ENCODE peak calls at places on chromosomes 5 and 9, in six cellular contexts. R, W, M, G, S and P are unnamed samples.

GRCh38 chr9:6779417-6780241 is 21.9 kb downstream of the KDM4C start:
- DNase-seq in R (peak), W (no peak), M (no peak), G (no peak), S (peak), P (no peak)

GRCh38 chr5:141664733-141665461 is 13.7 kb upstream of the FCHSD1 start:
- DNase-seq in R (peak), W (peak), M (peak), G (peak), S (peak), P (peak)

GRCh38 chr9:128150594-128151342 is 1.5 kb downstream of the LCN2 start:
- DNase-seq in R (peak), W (peak), M (no peak), G (peak), S (peak), P (no peak)

GRCh38 chr5:114185274-114185673 is 176.6 kb upstream of the KCNN2 start:
- DNase-seq in R (no peak), W (no peak), M (no peak), G (no peak), S (no peak), P (no peak)

GRCh38 chr5:131242728-131243255 is 21.1 kb upstream of the CDC42SE2 start:
- DNase-seq in R (no peak), W (no peak), M (no peak), G (no peak), S (no peak), P (no peak)

GRCh38 chr9:136107155-136107952 is 11.3 kb downstream of the TMEM250 start:
- DNase-seq in R (no peak), W (no peak), M (no peak), G (no peak), S (peak), P (no peak)

GRCh38 chr5:9209846-9210547 is 335.9 kb downstream of the SEMA5A start:
- DNase-seq in R (no peak), W (no peak), M (no peak), G (no peak), S (no peak), P (no peak)

GRCh38 chr5:171650605-171651004 is 135.0 kb upstream of the SMIM23 start:
- DNase-seq in R (no peak), W (no peak), M (no peak), G (no peak), S (no peak), P (no peak)

GRCh38 chr9:96236854-96237545 is 65.0 kb downstream of the HSD17B3 start:
- DNase-seq in R (no peak), W (no peak), M (no peak), G (no peak), S (no peak), P (no peak)

GRCh38 chr5:102813740-102814139 is 58.6 kb downstream of the PAM start:
- DNase-seq in R (no peak), W (no peak), M (no peak), G (no peak), S (no peak), P (no peak)

GRCh38 chr5:146662229-146662628 is 146.2 kb upstream of the GPR151 start:
- DNase-seq in R (peak), W (no peak), M (no peak), G (no peak), S (peak), P (no peak)

GRCh38 chr9:105392531-105392930 is 55.3 kb upstream of the FSD1L start:
- DNase-seq in R (no peak), W (no peak), M (no peak), G (no peak), S (no peak), P (no peak)

GRCh38 chr9:116951588-116952433 is 264.7 kb downstream of the TRIM32 start:
- DNase-seq in R (no peak), W (no peak), M (peak), G (no peak), S (no peak), P (no peak)

GRCh38 chr5:112381521-112381920 is 37.6 kb downstream of the EPB41L4A start:
- DNase-seq in R (no peak), W (no peak), M (no peak), G (no peak), S (no peak), P (no peak)

GRCh38 chr9:69936427-69936826 is 107.2 kb upstream of the MAMDC2 start:
- DNase-seq in R (no peak), W (no peak), M (no peak), G (no peak), S (no peak), P (no peak)

GRCh38 chr5:87027570-87027969 is 240.1 kb upstream of the RASA1 start:
- DNase-seq in R (no peak), W (no peak), M (no peak), G (no peak), S (no peak), P (no peak)

GRCh38 chr5:30099634-30100033 is 1093.9 kb upstream of the CDH6 start:
- DNase-seq in R (no peak), W (no peak), M (no peak), G (no peak), S (no peak), P (no peak)

GRCh38 chr5:8884029-8884428 is 661.8 kb downstream of the SEMA5A start:
- DNase-seq in R (no peak), W (no peak), M (no peak), G (no peak), S (no peak), P (no peak)

GRCh38 chr5:3809455-3809854 is 213.8 kb downstream of the IRX1 start:
- DNase-seq in R (no peak), W (no peak), M (no peak), G (no peak), S (no peak), P (no peak)

GRCh38 chr5:31854625-31855526 is 215.9 kb downstream of the PDZD2 start:
- DNase-seq in R (no peak), W (peak), M (no peak), G (peak), S (no peak), P (no peak)

GRCh38 chr9:84975926-84976325 is 306.4 kb downstream of the NTRK2 start:
- DNase-seq in R (no peak), W (no peak), M (no peak), G (no peak), S (no peak), P (no peak)

GRCh38 chr5:60668715-60669304 is 31.2 kb downstream of the DEPDC1B start:
- DNase-seq in R (peak), W (no peak), M (no peak), G (no peak), S (no peak), P (no peak)

GRCh38 chr9:134670851-134671281 is 29.3 kb downstream of the COL5A1 start:
- DNase-seq in R (no peak), W (no peak), M (no peak), G (no peak), S (no peak), P (no peak)

GRCh38 chr5:90915393-90915792 is 356.8 kb downstream of the ADGRV1 start:
- DNase-seq in R (peak), W (no peak), M (no peak), G (no peak), S (no peak), P (no peak)

GRCh38 chr5:159864885-159865622 is 51.2 kb upstream of the ADRA1B start:
- DNase-seq in R (no peak), W (no peak), M (peak), G (no peak), S (no peak), P (no peak)

GRCh38 chr5:124649548-124650501 is 96.6 kb downstream of the ZNF608 start:
- DNase-seq in R (no peak), W (peak), M (peak), G (no peak), S (peak), P (peak)

GRCh38 chr5:34658023-34658422 is 1.9 kb downstream of the RAI14 start:
- DNase-seq in R (peak), W (no peak), M (no peak), G (no peak), S (no peak), P (no peak)

GRCh38 chr5:33969572-33970452 is 14.7 kb downstream of the SLC45A2 start:
- DNase-seq in R (peak), W (peak), M (peak), G (no peak), S (peak), P (peak)

GRCh38 chr5:98201006-98201620 is 572.4 kb upstream of the RGMB start:
- DNase-seq in R (no peak), W (no peak), M (no peak), G (no peak), S (no peak), P (no peak)

GRCh38 chr9:89484475-89485404 is 13.2 kb downstream of the SEMA4D start:
- DNase-seq in R (no peak), W (no peak), M (peak), G (no peak), S (no peak), P (no peak)

GRCh38 chr5:24819841-24820240 is 175.1 kb upstream of the CDH10 start:
- DNase-seq in R (no peak), W (no peak), M (no peak), G (no peak), S (no peak), P (no peak)

GRCh38 chr5:24817966-24818365 is 173.2 kb upstream of the CDH10 start:
- DNase-seq in R (no peak), W (no peak), M (no peak), G (no peak), S (no peak), P (no peak)

GRCh38 chr5:24816206-24816605 is 171.4 kb upstream of the CDH10 start:
- DNase-seq in R (no peak), W (no peak), M (no peak), G (no peak), S (no peak), P (no peak)
- TF ChIP-seq POLR2AphosphoS5 in R (no peak), W (no peak), M (no peak), G (no peak), S (no peak), P (no peak)

DNA sequence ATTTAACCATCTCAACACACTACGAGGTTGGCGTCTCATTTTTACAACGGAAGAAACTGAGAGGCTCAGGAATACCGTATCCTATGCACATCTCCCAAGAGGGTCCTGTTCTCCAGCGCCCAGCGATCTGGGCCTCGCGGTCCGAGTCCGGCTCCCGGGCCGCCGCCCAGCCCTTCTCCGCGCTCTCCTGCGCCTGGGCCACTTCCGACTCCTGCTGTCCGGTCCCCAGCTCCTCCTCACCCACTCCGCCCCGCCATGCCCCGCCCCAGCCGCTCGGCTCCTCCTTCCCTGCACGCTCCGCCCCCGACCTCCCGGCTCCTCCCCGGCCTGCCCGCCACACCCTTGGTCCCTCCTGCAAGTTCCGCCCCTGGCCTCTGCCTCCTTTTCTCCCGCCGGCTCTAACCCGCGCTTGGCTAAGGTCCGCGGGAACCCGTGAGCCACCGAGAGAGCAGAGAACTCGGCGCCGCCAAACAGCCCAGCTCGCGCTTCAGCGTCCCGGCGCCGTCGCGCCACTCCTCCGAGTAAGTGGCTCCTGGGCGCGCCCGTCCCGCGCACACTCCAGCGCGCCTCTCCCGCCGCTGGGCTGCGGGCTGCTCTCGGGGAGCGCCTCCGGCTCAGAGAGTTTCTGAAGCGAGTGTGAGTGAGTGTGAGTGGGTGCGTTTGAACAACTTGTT is 87.3 kb upstream of the TNFAIP8 start:
- DNase-seq in R (peak), W (peak), M (peak), G (peak), S (peak), P (peak)
- TF ChIP-seq POLR2A in R (peak), W (peak), M (peak), G (peak), S (peak), P (peak)

DNA sequence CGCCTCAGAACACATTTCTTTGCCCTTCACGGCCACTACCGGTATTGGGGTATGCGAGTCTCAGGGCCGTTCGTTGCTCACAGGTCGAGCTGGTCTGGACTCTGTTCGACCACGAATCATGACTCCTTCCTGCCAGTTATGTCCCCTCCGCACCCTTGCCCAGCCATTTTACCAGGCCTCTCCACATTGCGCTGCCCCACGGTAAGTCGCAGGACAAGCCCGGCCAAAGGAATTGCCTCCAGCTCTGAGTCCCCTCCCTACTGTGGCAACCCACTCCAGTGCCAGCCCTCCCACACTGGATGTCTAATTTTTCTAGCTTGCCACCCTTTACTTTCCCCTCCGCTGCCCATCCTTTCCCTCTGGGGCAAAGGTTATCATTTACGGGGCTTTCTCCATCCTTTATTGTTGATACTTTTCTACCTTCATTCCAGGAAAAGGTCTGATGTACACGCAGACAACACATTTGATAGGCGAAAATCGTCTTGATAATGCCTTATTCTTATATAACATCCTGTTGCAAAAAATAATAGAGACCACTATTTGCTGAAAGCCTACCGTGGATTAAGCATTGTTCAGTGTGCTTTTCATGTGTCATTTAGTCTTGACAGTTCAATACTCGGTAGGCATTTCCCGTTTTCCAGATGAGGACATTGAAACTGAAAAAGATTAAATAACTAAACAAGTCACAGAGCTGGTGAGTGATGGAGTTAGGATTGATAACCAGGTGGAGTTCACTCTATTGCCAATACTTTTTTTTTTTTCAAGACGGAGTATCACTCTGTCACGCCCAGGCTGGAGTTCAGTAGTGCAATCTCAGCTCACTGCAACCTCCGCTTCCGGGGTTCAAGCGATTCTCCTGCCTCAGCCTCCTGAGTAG is 958 bp upstream of the HSPA5 start:
- DNase-seq in R (no peak), W (no peak), M (no peak), G (no peak), S (peak), P (no peak)
- TF ChIP-seq TAF1 in R (no peak), W (no peak), M (no peak), G (peak), S (peak), P (no peak)

GRCh38 chr5:73998496-73998895 is 372.5 kb downstream of the ARHGEF28 start:
- DNase-seq in R (peak), W (no peak), M (no peak), G (no peak), S (no peak), P (no peak)
- TF ChIP-seq POLR2AphosphoS5 in R (no peak), W (no peak), M (no peak), G (no peak), S (no peak), P (no peak)

GRCh38 chr5:168295574-168296201 is 4.2 kb downstream of the WWC1 start:
- DNase-seq in R (no peak), W (no peak), M (no peak), G (no peak), S (no peak), P (no peak)

GRCh38 chr5:168291281-168291960 is at the start of gene WWC1:
- DNase-seq in R (peak), W (peak), M (peak), G (peak), S (no peak), P (peak)

GRCh38 chr5:168292783-168293696 is 1.6 kb downstream of the WWC1 start:
- DNase-seq in R (no peak), W (no peak), M (no peak), G (no peak), S (no peak), P (no peak)

GRCh38 chr5:168290902-168291280 is 554 bp upstream of the WWC1 start:
- DNase-seq in R (no peak), W (no peak), M (no peak), G (no peak), S (no peak), P (no peak)

GRCh38 chr5:168291961-168292782 is 727 bp downstream of the WWC1 start:
- DNase-seq in R (no peak), W (no peak), M (no peak), G (peak), S (no peak), P (no peak)
- TF ChIP-seq POLR2A in R (no peak), W (no peak), M (no peak), G (no peak), S (no peak), P (no peak)